ENCODE peak calls at places on chromosomes 1 and 21, in eight cellular contexts. D is suprapubic skin, A is GM12891, N is breast epithelium, V is prostate gland, J is esophagus muscularis mucosa, Y is spleen, R is transverse colon. E is an unnamed sample.

GRCh38 chr1:22778408-22778807 is 67.8 kb downstream of the EPHB2 start:
- DNase-seq in D (no peak), A (no peak), N (no peak), V (no peak), J (no peak), Y (no peak), R (no peak), E (no peak)

GRCh38 chr1:106785136-106785535 is 271.3 kb upstream of the PRMT6 start:
- DNase-seq in D (no peak), A (no peak), N (no peak), V (no peak), J (no peak), Y (no peak), R (no peak), E (no peak)

GRCh38 chr1:92441316-92442311 is 45.1 kb downstream of the GFI1 start:
- DNase-seq in D (no peak), A (no peak), N (no peak), V (peak; percentile 7), J (no peak), Y (no peak), R (peak; percentile 68), E (no peak)

GRCh38 chr1:161427733-161428516 is 60.2 kb upstream of the CFAP126 start:
- DNase-seq in D (no peak), A (no peak), N (no peak), V (no peak), J (no peak), Y (no peak), R (no peak), E (no peak)

GRCh38 chr1:73765551-73766233 is 432.3 kb downstream of the LRRIQ3 start:
- DNase-seq in D (no peak), A (no peak), N (no peak), V (no peak), J (no peak), Y (no peak), R (no peak), E (no peak)

GRCh38 chr1:176073524-176074157 is 133.4 kb downstream of the COP1 start:
- DNase-seq in D (no peak), A (no peak), N (no peak), V (peak; percentile 35), J (no peak), Y (no peak), R (no peak), E (no peak)

GRCh38 chr21:42653492-42654061 is at the start of gene PDE9A:
- DNase-seq in D (no peak), A (no peak), N (no peak), V (peak; percentile 52), J (no peak), Y (peak; percentile 76), R (peak; percentile 55), E (no peak)

GRCh38 chr1:156664949-156665411 is 12.2 kb downstream of the NES start:
- DNase-seq in D (no peak), A (peak; percentile 83), N (no peak), V (no peak), J (no peak), Y (no peak), R (peak; percentile 45), E (peak; percentile 76)

GRCh38 chr1:113879459-113880038 is 7.8 kb downstream of the BCL2L15 start:
- DNase-seq in D (no peak), A (no peak), N (no peak), V (no peak), J (no peak), Y (no peak), R (no peak), E (no peak)

GRCh38 chr1:180179162-180179957 is 24.7 kb downstream of the QSOX1 start:
- DNase-seq in D (no peak), A (no peak), N (no peak), V (no peak), J (no peak), Y (peak; percentile 48), R (no peak), E (no peak)

GRCh38 chr1:248807067-248807737 is 18.5 kb downstream of the SH3BP5L start:
- DNase-seq in D (peak; percentile 70), A (peak; percentile 59), N (no peak), V (no peak), J (no peak), Y (peak; percentile 91), R (peak; percentile 74), E (no peak)

GRCh38 chr1:1298861-1299685 is 8.7 kb downstream of the ACAP3 start:
- DNase-seq in D (no peak), A (no peak), N (no peak), V (no peak), J (no peak), Y (no peak), R (no peak), E (no peak)

GRCh38 chr1:162372159-162373071 is 4.2 kb downstream of the SPATA46 start:
- DNase-seq in D (no peak), A (no peak), N (peak; percentile 49), V (no peak), J (no peak), Y (no peak), R (peak; percentile 57), E (no peak)

GRCh38 chr1:3069491-3070303 is 694 bp downstream of the PRDM16 start:
- DNase-seq in D (no peak), A (no peak), N (no peak), V (peak; percentile 49), J (no peak), Y (peak; percentile 67), R (peak; percentile 22), E (no peak)

DNA sequence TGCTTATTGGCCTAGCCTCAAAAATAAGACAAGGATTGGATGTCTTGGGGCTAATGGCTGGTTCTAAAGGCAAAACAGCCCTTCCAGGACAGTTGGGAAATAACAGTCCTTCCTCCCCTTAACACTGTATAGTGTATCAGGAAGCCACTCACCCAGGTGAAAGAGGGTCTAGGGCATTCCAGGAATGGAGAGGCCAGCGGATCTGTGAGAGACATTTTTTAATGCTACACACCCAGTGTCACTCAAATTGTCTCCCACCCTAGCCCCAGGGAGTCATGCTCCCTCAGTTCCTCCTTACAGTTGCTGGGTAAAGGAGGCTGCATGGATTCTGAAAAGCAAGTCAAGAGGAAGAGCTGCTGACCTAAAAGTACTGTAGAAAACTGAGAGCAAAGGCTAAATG is 24.1 kb upstream of the EXO1 start:
- DNase-seq in D (no peak), A (no peak), N (no peak), V (no peak), J (no peak), Y (no peak), R (no peak), E (no peak)
- TF ChIP-seq POLR2AphosphoS5 in D (no peak), A (no peak), N (no peak), V (no peak), J (no peak), Y (no peak), R (no peak), E (no peak)

DNA sequence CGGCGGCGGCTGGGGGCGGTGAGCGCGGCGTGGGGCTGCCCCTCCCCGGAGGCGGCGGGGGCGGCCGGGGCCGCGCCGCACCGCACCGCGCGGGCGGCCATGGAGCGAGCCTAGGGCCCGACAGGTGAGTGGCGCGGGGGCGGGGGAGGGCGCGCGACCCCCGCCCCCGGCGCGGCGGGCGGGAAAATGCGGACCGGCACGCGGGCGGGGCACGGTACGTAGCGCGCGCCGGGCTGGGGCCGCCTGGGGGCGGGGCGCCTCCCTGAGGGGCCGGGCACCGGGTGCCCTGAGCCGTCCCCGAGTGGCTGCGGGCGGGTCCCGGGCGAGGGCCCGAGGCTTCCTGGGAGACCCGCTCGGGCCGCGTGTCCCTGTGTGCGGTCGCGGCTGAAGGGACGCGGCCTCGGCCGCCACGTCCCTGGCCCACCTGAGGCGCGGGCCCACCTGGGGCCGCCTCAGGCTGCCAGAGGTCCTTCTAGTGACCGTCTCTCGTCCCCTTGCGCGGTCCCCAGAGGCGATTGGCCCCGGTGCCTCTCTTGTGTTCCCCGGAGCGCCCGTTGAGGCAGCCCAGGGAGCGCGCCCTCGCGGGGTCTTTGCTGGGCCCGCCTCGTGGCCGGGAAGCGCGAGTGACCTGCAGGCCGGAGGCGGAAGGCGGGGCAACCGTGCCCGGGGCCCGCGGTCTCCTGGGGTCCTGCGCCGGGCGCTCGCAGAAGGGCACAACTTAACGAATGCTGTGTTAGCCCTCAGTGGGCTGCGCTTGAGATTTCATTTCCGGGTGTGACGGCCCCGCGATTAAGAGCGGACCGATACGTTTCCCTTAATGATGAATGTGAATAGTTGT is 500 bp downstream of the FAM20B start:
- DNase-seq in D (peak; percentile 80), A (peak; percentile 63), N (peak; percentile 32), V (peak; percentile 63), J (no peak), Y (peak; percentile 96), R (peak; percentile 87), E (peak; percentile 60)
- TF ChIP-seq POLR2A in D (no peak), A (no peak), N (no peak), V (peak; percentile 63), J (peak; percentile 27), Y (peak; percentile 29), R (peak; percentile 88), E (peak; percentile 51)

GRCh38 chr1:236502579-236502971 is 21.2 kb upstream of the LGALS8 start:
- DNase-seq in D (no peak), A (no peak), N (no peak), V (no peak), J (no peak), Y (no peak), R (no peak), E (no peak)

GRCh38 chr1:236497908-236498307 is 25.9 kb upstream of the LGALS8 start:
- DNase-seq in D (no peak), A (no peak), N (no peak), V (no peak), J (no peak), Y (no peak), R (no peak), E (no peak)

GRCh38 chr1:236501093-236501492 is 22.7 kb upstream of the LGALS8 start:
- DNase-seq in D (no peak), A (no peak), N (no peak), V (no peak), J (no peak), Y (no peak), R (no peak), E (no peak)

GRCh38 chr1:236507022-236507700 is 16.6 kb upstream of the LGALS8 start:
- DNase-seq in D (no peak), A (no peak), N (no peak), V (peak; percentile 25), J (no peak), Y (no peak), R (no peak), E (no peak)

DNA sequence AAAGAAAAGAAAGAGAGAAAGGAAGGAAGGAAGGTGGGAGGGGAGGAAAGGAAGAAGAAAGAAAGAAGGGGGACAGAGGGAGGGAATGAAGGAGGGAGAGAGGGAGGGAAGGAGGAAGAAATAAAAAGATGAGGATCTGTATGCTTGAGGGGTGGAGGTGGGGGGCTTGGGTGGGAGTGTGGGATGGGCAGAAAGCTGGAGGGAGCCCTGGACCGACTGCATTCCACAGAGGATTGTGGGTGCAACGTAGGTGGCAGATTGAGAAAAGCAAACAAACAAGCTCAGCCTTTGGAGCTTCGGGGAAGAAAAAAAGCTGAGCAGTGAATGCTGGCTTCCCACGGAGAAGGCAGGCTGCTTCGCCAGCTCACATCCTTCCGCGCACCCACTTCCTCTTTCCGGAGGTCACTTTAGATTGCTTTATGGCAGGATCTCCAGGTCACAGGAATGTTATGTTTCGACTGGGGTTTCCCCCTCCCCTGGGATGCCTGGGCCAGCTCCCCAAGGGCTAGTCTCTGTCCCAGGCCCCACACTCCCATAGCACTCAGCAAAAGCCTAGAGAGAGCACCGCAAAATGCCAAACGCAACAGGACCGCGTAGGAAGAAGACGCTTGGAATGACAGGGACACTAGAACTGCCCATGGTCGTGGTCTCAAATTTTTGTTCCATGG is 20.7 kb upstream of the LGALS8 start:
- DNase-seq in D (no peak), A (no peak), N (peak; percentile 50), V (peak; percentile 65), J (no peak), Y (peak; percentile 86), R (peak; percentile 63), E (no peak)
- TF ChIP-seq POLR2AphosphoS5 in D (no peak), A (no peak), N (no peak), V (peak; percentile 56), J (no peak), Y (peak; percentile 61), R (no peak), E (no peak)

GRCh38 chr21:36156815-36157670 is at the start of gene DOP1B:
- DNase-seq in D (peak; percentile 82), A (peak; percentile 45), N (no peak), V (no peak), J (no peak), Y (no peak), R (peak; percentile 67), E (peak; percentile 46)
- TF ChIP-seq POLR2A in D (no peak), A (no peak), N (peak; percentile 18), V (peak; percentile 95), J (no peak), Y (peak; percentile 50), R (peak; percentile 82), E (peak; percentile 42)